ENCODE peak calls at places on chromosome 3, in seven cellular contexts. N is fibroblast of villous mesenchyme; T is aorta; A is lung microvascular endothelial cell; H is stimulated activated CD4-positive, alpha-beta T cell treated with anti-CD3 and anti-CD28 coated beads, Interleukin-4, amount 100 ng/mL, for 24 hours; V is GM10248; P is activated CD4-positive, alpha-beta T cell treated with anti-CD3 and anti-CD28 coated beads, Interleukin-2, amount 10 ng/mL, durations not matched to agents 7 days and 5 days. W is an unnamed sample.

GRCh38 chr3:156211583-156211982 is 91.2 kb downstream of the KCNAB1 start:
- DNase-seq in N (peak), T (no peak), A (peak), H (no peak), V (no peak), P (no peak), W (peak)

GRCh38 chr3:148957586-148957985 is 33.8 kb upstream of the GYG1 start:
- DNase-seq in N (no peak), T (no peak), A (peak), H (no peak), V (no peak), P (no peak), W (no peak)

GRCh38 chr3:115855911-115856310 is 232.6 kb downstream of the GAP43 start:
- DNase-seq in N (no peak), T (no peak), A (no peak), H (no peak), V (no peak), P (no peak), W (peak)

GRCh38 chr3:116757310-116757709 is 47.7 kb downstream of the TUSC7 start:
- DNase-seq in N (no peak), T (no peak), A (no peak), H (no peak), V (no peak), P (no peak), W (no peak)

GRCh38 chr3:49028298-49028672 is 913 bp downstream of the IMPDH2 start:
- DNase-seq in N (no peak), T (no peak), A (no peak), H (no peak), V (no peak), P (no peak), W (no peak)

GRCh38 chr3:123246846-123247245 is 45.1 kb downstream of the SEC22A start:
- DNase-seq in N (no peak), T (no peak), A (peak), H (no peak), V (no peak), P (no peak), W (no peak)

GRCh38 chr3:111069974-111070751 is 1.5 kb upstream of the NECTIN3 start:
- DNase-seq in N (peak), T (peak), A (peak), H (peak), V (no peak), P (no peak), W (no peak)

GRCh38 chr3:176919836-176920760 is 277.2 kb downstream of the TBL1XR1 start:
- DNase-seq in N (no peak), T (no peak), A (peak), H (no peak), V (no peak), P (no peak), W (peak)

GRCh38 chr3:71466483-71466882 is 117.0 kb downstream of the FOXP1 start:
- DNase-seq in N (peak), T (no peak), A (peak), H (no peak), V (no peak), P (no peak), W (no peak)

GRCh38 chr3:28114893-28115292 is 126.5 kb upstream of the CMC1 start:
- DNase-seq in N (no peak), T (no peak), A (no peak), H (no peak), V (no peak), P (no peak), W (no peak)

GRCh38 chr3:137992592-137992991 is 17.4 kb upstream of the CLDN18 start:
- DNase-seq in N (no peak), T (no peak), A (no peak), H (no peak), V (no peak), P (no peak), W (no peak)

GRCh38 chr3:73512095-73512494 is 112.6 kb downstream of the PDZRN3 start:
- DNase-seq in N (no peak), T (no peak), A (peak), H (no peak), V (no peak), P (no peak), W (no peak)

GRCh38 chr3:196688349-196688748 is 23.7 kb downstream of the CEP19 start:
- DNase-seq in N (peak), T (peak), A (peak), H (no peak), V (no peak), P (no peak), W (peak)

GRCh38 chr3:45958333-45958791 is 15.1 kb downstream of the CXCR6 start:
- DNase-seq in N (peak), T (no peak), A (no peak), H (no peak), V (no peak), P (no peak), W (no peak)

GRCh38 chr3:39146083-39146501 is 7.3 kb downstream of the CSRNP1 start:
- DNase-seq in N (peak), T (peak), A (peak), H (no peak), V (no peak), P (no peak), W (peak)